ENCODE peak calls at places on chromosomes 1 and 21, in six cellular contexts. T is psoas muscle, N is foreskin fibroblast, D is pancreas, Y is fibroblast of pulmonary artery, G is uterus. Q is an unnamed sample.

GRCh38 chr1:145979746-145980435 is 15.4 kb downstream of the POLR3GL start:
- DNase-seq in T (peak), N (no peak), D (peak), Y (peak), G (no peak), Q (no peak)

GRCh38 chr1:162385702-162386101 is 4.2 kb downstream of the C1orf226 start:
- DNase-seq in T (no peak), N (no peak), D (no peak), Y (no peak), G (no peak), Q (no peak)

GRCh38 chr1:239884776-239885175 is 206.9 kb upstream of the FMN2 start:
- DNase-seq in T (no peak), N (no peak), D (no peak), Y (no peak), G (peak), Q (no peak)

GRCh38 chr1:77889240-77889637 is 815 bp downstream of the NEXN start:
- DNase-seq in T (no peak), N (peak), D (no peak), Y (peak), G (no peak), Q (peak)

GRCh38 chr1:183652547-183653467 is at the start of gene APOBEC4:
- DNase-seq in T (no peak), N (no peak), D (no peak), Y (peak), G (no peak), Q (no peak)

GRCh38 chr21:31908106-31909031 is 35.5 kb downstream of the HUNK start:
- DNase-seq in T (no peak), N (no peak), D (peak), Y (no peak), G (peak), Q (no peak)

GRCh38 chr21:27586986-27587385 is 620.1 kb upstream of the ADAMTS5 start:
- DNase-seq in T (no peak), N (no peak), D (no peak), Y (no peak), G (no peak), Q (no peak)

GRCh38 chr1:14064649-14065442 is 364.9 kb downstream of the PRDM2 start:
- DNase-seq in T (no peak), N (no peak), D (no peak), Y (no peak), G (no peak), Q (no peak)

GRCh38 chr1:54111624-54112023 is 41.2 kb downstream of the CDCP2 start:
- DNase-seq in T (no peak), N (no peak), D (no peak), Y (no peak), G (no peak), Q (no peak)

GRCh38 chr1:32891241-32891570 is 4.9 kb downstream of the HPCA start:
- DNase-seq in T (no peak), N (no peak), D (no peak), Y (no peak), G (no peak), Q (no peak)

GRCh38 chr1:236163460-236164153 is 21.3 kb downstream of the GPR137B start:
- DNase-seq in T (no peak), N (no peak), D (no peak), Y (no peak), G (no peak), Q (no peak)

GRCh38 chr1:10103193-10103592 is 70.4 kb downstream of the UBE4B start:
- DNase-seq in T (no peak), N (no peak), D (no peak), Y (no peak), G (no peak), Q (no peak)

GRCh38 chr1:111848852-111849545 is 93.3 kb downstream of the DDX20 start:
- DNase-seq in T (no peak), N (no peak), D (no peak), Y (no peak), G (no peak), Q (no peak)

GRCh38 chr1:51265618-51266017 is 29.5 kb downstream of the RNF11 start:
- DNase-seq in T (no peak), N (no peak), D (no peak), Y (no peak), G (no peak), Q (no peak)

GRCh38 chr1:234915923-234916675 is 212.5 kb downstream of the TOMM20 start:
- DNase-seq in T (peak), N (no peak), D (no peak), Y (no peak), G (peak), Q (no peak)

GRCh38 chr1:20494609-20495311 is 8.8 kb upstream of the CAMK2N1 start:
- DNase-seq in T (no peak), N (peak), D (no peak), Y (peak), G (no peak), Q (peak)

GRCh38 chr1:96865731-96866684 is 144.4 kb downstream of the PTBP2 start:
- DNase-seq in T (no peak), N (peak), D (no peak), Y (peak), G (peak), Q (peak)

GRCh38 chr1:223230161-223230881 is 87.3 kb upstream of the TLR5 start:
- DNase-seq in T (no peak), N (peak), D (no peak), Y (peak), G (no peak), Q (peak)

GRCh38 chr21:16002872-16003466 is 273.2 kb downstream of the USP25 start:
- DNase-seq in T (no peak), N (peak), D (no peak), Y (peak), G (no peak), Q (no peak)

GRCh38 chr1:44086722-44087474 is 31.7 kb upstream of the KLF17 start:
- DNase-seq in T (no peak), N (no peak), D (no peak), Y (no peak), G (no peak), Q (no peak)

GRCh38 chr1:183467687-183468086 is 4.6 kb upstream of the SMG7 start:
- DNase-seq in T (no peak), N (no peak), D (no peak), Y (no peak), G (no peak), Q (no peak)

GRCh38 chr1:207006914-207007313 is 25.6 kb downstream of the C1orf116 start:
- DNase-seq in T (no peak), N (no peak), D (no peak), Y (no peak), G (no peak), Q (no peak)

GRCh38 chr1:3415260-3415952 is 39.1 kb upstream of the ARHGEF16 start:
- DNase-seq in T (no peak), N (no peak), D (no peak), Y (no peak), G (peak), Q (no peak)

GRCh38 chr1:61670016-61670415 is 54.9 kb downstream of the TM2D1 start:
- DNase-seq in T (no peak), N (peak), D (no peak), Y (no peak), G (no peak), Q (no peak)

GRCh38 chr1:88058205-88058604 is 625.9 kb upstream of the PKN2 start:
- DNase-seq in T (no peak), N (no peak), D (no peak), Y (no peak), G (no peak), Q (no peak)
- H3K4me3 ChIP-seq in T (no peak), N (no peak), D (no peak), Y (no peak), G (no peak), Q (no peak)

DNA sequence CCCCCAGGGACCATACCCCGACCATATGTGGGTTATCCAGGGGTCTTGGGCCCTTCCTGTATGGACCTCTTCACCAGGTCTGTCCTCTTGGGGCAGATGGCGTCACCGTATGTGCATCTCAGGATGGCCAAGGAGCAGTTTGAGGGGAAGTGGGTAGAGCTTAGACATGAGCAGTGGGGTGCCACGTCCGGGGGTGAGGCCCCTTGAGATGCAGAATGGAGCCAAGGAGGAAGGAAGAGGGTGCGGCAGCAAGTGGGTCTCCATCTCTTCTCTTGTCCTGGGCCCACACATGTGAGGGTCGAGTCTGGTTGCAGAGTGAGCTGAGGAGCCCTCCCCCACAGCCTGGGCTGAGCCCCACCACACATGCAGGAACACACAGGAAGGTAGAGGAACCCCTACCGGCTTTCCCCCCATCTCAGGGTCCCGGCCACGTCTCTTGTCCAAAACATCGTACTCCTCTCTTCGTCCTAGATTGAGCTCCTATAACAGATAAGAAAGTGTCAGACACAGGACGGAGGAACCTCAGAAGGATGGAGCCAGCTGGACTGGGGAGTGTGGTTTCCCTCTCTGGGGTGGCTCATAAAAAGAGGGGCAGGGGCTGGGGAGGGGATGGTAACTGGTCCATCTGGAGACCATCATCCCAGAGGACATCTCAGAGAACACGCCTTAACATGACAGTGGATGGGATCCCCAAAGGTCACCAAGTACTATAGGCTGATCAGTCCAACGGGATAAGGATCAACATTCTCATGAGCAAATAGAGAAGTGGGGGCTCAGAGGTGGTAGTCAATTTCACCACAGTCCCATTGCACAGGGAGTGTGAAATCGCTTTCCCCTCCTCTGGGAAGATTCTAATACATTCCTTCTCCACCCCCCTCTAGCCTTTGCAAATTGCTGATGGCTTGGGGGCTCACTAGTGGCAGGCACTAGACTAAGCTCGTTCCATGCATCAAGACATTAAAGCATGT is 79.9 kb downstream of the CD247 start:
- DNase-seq in T (no peak), N (no peak), D (no peak), Y (no peak), G (no peak), Q (no peak)
- H3K4me3 ChIP-seq in T (peak), N (no peak), D (no peak), Y (no peak), G (no peak), Q (no peak)

DNA sequence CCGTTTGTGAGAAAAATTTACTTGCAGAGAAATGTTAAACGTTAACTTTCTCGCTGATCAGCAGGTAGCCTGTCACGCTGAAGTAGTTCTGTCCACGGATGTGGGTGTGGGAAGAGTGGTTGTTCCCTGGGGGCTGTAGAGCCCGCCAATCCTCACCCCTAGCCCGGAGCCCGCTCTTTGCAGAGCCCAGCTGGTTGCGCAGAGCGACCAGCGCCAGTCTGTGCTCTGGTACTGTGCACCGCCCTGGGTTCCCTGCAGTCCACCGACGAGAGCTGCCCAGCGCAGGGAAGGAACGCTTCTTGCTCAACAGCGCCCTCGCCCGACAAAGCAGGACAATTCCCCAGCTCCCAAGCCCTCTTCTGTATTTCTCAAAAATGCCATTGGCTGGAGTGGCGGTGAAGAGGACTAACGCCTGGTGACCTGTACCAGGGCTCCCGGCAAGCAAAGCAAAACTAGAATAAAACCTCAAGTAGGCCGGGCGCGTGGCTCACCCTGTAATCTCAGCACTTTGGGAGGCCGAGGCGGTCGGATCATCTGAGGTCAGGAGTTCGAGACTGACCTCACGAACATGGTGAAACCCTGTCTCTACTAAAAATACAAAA is 3.3 kb downstream of the RIPPLY3 start:
- DNase-seq in T (peak), N (peak), D (peak), Y (peak), G (peak), Q (peak)
- H3K4me3 ChIP-seq in T (peak), N (peak), D (peak), Y (peak), G (peak), Q (peak)

DNA sequence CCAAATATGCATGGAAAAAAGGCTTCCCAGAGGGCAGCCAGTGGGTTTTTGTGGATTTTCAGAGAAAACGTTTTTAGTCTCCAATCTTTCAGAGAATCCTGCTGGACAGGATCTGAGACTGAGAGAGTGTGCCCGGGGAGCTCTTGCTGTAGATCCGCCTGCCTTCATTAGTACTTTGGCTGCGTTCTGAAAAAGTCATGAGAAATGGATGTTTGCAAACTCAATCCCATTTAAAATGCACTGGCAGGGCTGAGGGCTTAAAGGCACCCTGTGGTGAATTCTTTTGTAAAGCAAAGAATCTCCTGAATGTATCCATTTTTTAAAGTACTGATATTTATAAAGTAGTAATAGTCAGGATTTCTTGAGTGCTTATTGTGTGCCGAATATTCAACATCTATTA is 22.2 kb downstream of the FOXD2 start:
- DNase-seq in T (no peak), N (no peak), D (no peak), Y (no peak), G (no peak), Q (no peak)
- H3K4me3 ChIP-seq in T (no peak), N (no peak), D (no peak), Y (no peak), G (no peak), Q (no peak)

DNA sequence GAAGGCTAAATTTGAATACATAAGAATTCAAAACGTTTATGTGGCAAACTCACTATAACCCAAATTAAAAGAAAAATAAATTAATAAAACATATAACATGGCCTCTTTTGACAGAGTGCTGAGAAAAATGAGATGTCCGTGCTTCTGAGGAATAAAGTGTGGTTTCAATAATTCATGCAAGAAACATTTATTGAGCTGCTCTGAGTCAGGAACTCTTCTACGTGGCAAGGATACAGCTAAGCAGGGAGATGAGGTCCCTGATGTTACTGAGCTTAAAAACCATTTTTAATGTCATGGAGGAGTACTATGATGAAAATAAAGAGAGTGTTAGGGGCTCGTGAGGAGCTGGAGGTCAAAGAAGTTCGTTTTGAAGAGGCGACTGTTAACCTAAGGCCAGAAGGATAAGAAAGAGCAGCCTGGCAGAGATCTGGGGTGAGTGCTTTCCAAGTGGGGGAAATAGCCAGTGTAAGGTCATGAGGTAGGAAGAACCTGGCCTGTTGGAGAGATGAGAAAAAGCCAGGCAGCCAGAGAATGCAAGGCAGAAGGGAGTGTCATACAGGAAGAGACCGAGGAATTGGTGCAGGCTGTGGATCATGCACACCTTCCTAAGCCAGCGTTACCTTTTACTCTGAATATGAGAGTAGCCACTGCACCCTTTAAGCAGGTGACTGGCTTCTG is 182.2 kb upstream of the DUSP10 start:
- DNase-seq in T (no peak), N (peak), D (no peak), Y (no peak), G (no peak), Q (no peak)
- H3K4me3 ChIP-seq in T (no peak), N (no peak), D (no peak), Y (no peak), G (no peak), Q (no peak)

GRCh38 chr1:192557841-192558595 is 17.6 kb upstream of the RGS1 start:
- DNase-seq in T (no peak), N (peak), D (no peak), Y (no peak), G (no peak), Q (no peak)
- H3K4me3 ChIP-seq in T (no peak), N (no peak), D (no peak), Y (no peak), G (no peak), Q (no peak)

GRCh38 chr1:42956739-42957138 is 1.9 kb downstream of the SLC2A1 start:
- DNase-seq in T (no peak), N (no peak), D (no peak), Y (no peak), G (no peak), Q (no peak)
- H3K4me3 ChIP-seq in T (peak), N (peak), D (no peak), Y (peak), G (no peak), Q (peak)

GRCh38 chr1:168706376-168706995 is 22.5 kb downstream of the DPT start:
- DNase-seq in T (no peak), N (no peak), D (no peak), Y (no peak), G (no peak), Q (no peak)

GRCh38 chr1:168714012-168714411 is 15.0 kb downstream of the DPT start:
- DNase-seq in T (no peak), N (no peak), D (no peak), Y (no peak), G (no peak), Q (no peak)

GRCh38 chr1:168709896-168710305 is 19.1 kb downstream of the DPT start:
- DNase-seq in T (no peak), N (peak), D (no peak), Y (peak), G (no peak), Q (no peak)

GRCh38 chr1:168709407-168709891 is 19.6 kb downstream of the DPT start:
- DNase-seq in T (no peak), N (peak), D (peak), Y (peak), G (peak), Q (no peak)

GRCh38 chr1:168708698-168709406 is 20.2 kb downstream of the DPT start:
- DNase-seq in T (peak), N (peak), D (no peak), Y (no peak), G (no peak), Q (no peak)
- H3K4me3 ChIP-seq in T (no peak), N (no peak), D (no peak), Y (no peak), G (no peak), Q (no peak)